ENCODE peak calls at places on chromosomes 6 and 20, in nine cellular contexts. A is endothelial cell, J is esophagus squamous epithelium, S is breast epithelium, M is WTC11, W is B cell, H is prostate gland, E is EL, T is heart left ventricle. Q is an unnamed sample.

GRCh38 chr20:48486065-48486464 is 341.7 kb downstream of the PREX1 start:
- DNase-seq in T (no peak), A (no peak), H (no peak), J (no peak), W (no peak), E (no peak), M (no peak), S (no peak), Q (no peak)

GRCh38 chr6:137353346-137353745 is 134.2 kb upstream of the IFNGR1 start:
- DNase-seq in M (no peak), H (no peak), T (no peak), W (peak), E (no peak), A (no peak), J (no peak), S (no peak), Q (no peak)

GRCh38 chr6:3919130-3919628 is 70.0 kb downstream of the FAM50B start:
- DNase-seq in T (peak), H (no peak), E (peak), J (no peak), M (no peak), A (no peak), W (no peak), S (no peak), Q (no peak)

GRCh38 chr20:44660506-44660905 is 9.0 kb upstream of the ADA start:
- DNase-seq in A (no peak), T (no peak), W (no peak), E (no peak), M (no peak), J (no peak), S (no peak), H (no peak), Q (no peak)

GRCh38 chr6:169722362-169723199 is 1.7 kb downstream of the PHF10 start:
- DNase-seq in J (no peak), A (peak), M (peak), H (peak), W (peak), E (peak), S (peak), T (peak), Q (no peak)

GRCh38 chr6:143396497-143397228 is 53.8 kb downstream of the ADAT2 start:
- DNase-seq in J (no peak), M (no peak), W (no peak), S (no peak), H (no peak), A (no peak), T (no peak), E (no peak), Q (no peak)

GRCh38 chr20:47102629-47103028 is 208.0 kb downstream of the EYA2 start:
- DNase-seq in A (no peak), H (no peak), E (no peak), S (no peak), M (no peak), T (peak), J (no peak), W (no peak), Q (no peak)

GRCh38 chr6:168737481-168737880 is 296.5 kb downstream of the SMOC2 start:
- DNase-seq in W (no peak), E (no peak), S (no peak), H (no peak), T (no peak), J (no peak), A (no peak), M (no peak), Q (no peak)

GRCh38 chr6:104409913-104410312 is 449.8 kb downstream of the HACE1 start:
- DNase-seq in H (no peak), J (no peak), T (no peak), A (no peak), S (no peak), M (no peak), W (no peak), E (no peak), Q (no peak)

GRCh38 chr6:134436281-134436815 is 118.4 kb upstream of the SGK1 start:
- DNase-seq in T (peak), H (no peak), S (no peak), E (peak), A (no peak), J (no peak), W (no peak), M (no peak), Q (peak)

GRCh38 chr20:53829706-53830521 is 236.3 kb upstream of the ZNF217 start:
- DNase-seq in T (no peak), S (no peak), J (no peak), A (no peak), E (peak), W (no peak), H (no peak), M (no peak), Q (no peak)

GRCh38 chr6:2986722-2987196 is 12.9 kb upstream of the NQO2 start:
- DNase-seq in E (peak), T (no peak), M (no peak), H (no peak), S (no peak), J (no peak), A (no peak), W (no peak), Q (no peak)

Q was measured in thoracic aorta.